ENCODE peak calls at places on chromosome 13, in seven cellular contexts. L is IMR-90, G is neuronal stem cell, B is mesendoderm, K is H9, U is H1, I is trophoblast cell. O is an unnamed sample.

GRCh38 chr13:46367622-46368327 is 19.3 kb downstream of the RUBCNL start:
- DNase-seq in U (no peak), B (no peak), K (no peak), I (no peak), G (no peak), L (peak; percentile 45), O (peak; percentile 39)

GRCh38 chr13:97231832-97232201 is 9.7 kb downstream of the MBNL2 start:
- DNase-seq in K (no peak), B (no peak), G (no peak), I (no peak), U (no peak), L (peak; percentile 81), O (no peak)

GRCh38 chr13:111486801-111487200 is 166.4 kb downstream of the TEX29 start:
- DNase-seq in B (no peak), L (no peak), U (no peak), K (no peak), I (no peak), G (no peak), O (no peak)

GRCh38 chr13:99258946-99259345 is 767 bp upstream of the GPR18 start:
- DNase-seq in B (no peak), K (no peak), U (no peak), L (no peak), I (no peak), G (no peak), O (no peak)

GRCh38 chr13:95185851-95186250 is 115.4 kb downstream of the ABCC4 start:
- DNase-seq in I (no peak), U (no peak), G (no peak), K (no peak), B (peak; percentile 11), L (no peak), O (no peak)

GRCh38 chr13:27775943-27776342 is 16.3 kb upstream of the GSX1 start:
- DNase-seq in G (no peak), L (no peak), B (no peak), U (no peak), K (peak; percentile 45), I (no peak), O (no peak)

GRCh38 chr13:112247471-112248405 is 128.4 kb upstream of the SPACA7 start:
- DNase-seq in I (no peak), B (no peak), G (no peak), U (peak; percentile 40), K (no peak), L (no peak), O (no peak)

GRCh38 chr13:27712421-27712820 is 79.9 kb upstream of the GSX1 start:
- DNase-seq in K (no peak), I (no peak), G (no peak), B (no peak), U (no peak), L (no peak), O (peak; percentile 21)

GRCh38 chr13:76331948-76332712 is 554.1 kb downstream of the KCTD12 start:
- DNase-seq in K (no peak), U (no peak), L (peak; percentile 56), G (no peak), B (no peak), I (no peak), O (peak; percentile 44)

GRCh38 chr13:113625965-113626661 is 31.9 kb downstream of the ATP4B start:
- DNase-seq in I (no peak), K (no peak), U (no peak), L (peak; percentile 50), G (no peak), B (peak; percentile 7), O (peak; percentile 40)

GRCh38 chr13:92967923-92968322 is 258.7 kb upstream of the GPC6 start:
- DNase-seq in I (no peak), U (no peak), B (peak; percentile 8), G (no peak), L (peak; percentile 16), K (no peak), O (no peak)

GRCh38 chr13:97108535-97108910 is 113.6 kb upstream of the MBNL2 start:
- DNase-seq in K (no peak), B (no peak), L (peak; percentile 49), U (no peak), G (no peak), I (no peak), O (no peak)

GRCh38 chr13:50914848-50915247 is 5.3 kb downstream of the RNASEH2B start:
- DNase-seq in B (no peak), L (peak; percentile 52), U (no peak), G (no peak), K (no peak), I (no peak), O (peak; percentile 76)

GRCh38 chr13:113584205-113584869 is at the start of gene TFDP1:
- DNase-seq in B (peak; percentile 95), L (peak; percentile 79), G (peak; percentile 84), K (peak; percentile 77), I (peak; percentile 47), U (peak; percentile 90), O (peak; percentile 80)

GRCh38 chr13:113882266-113882627 is 18.4 kb upstream of the GAS6 start:
- DNase-seq in G (no peak), K (no peak), L (no peak), B (no peak), I (no peak), U (no peak), O (no peak)

GRCh38 chr13:95689582-95689926 is 12.6 kb downstream of the DNAJC3 start:
- DNase-seq in U (no peak), G (no peak), K (no peak), L (no peak), B (no peak), I (no peak), O (no peak)

GRCh38 chr13:46893221-46893620 is 3.6 kb downstream of the HTR2A start:
- DNase-seq in B (no peak), L (no peak), G (no peak), K (no peak), I (no peak), U (no peak), O (no peak)

DNA sequence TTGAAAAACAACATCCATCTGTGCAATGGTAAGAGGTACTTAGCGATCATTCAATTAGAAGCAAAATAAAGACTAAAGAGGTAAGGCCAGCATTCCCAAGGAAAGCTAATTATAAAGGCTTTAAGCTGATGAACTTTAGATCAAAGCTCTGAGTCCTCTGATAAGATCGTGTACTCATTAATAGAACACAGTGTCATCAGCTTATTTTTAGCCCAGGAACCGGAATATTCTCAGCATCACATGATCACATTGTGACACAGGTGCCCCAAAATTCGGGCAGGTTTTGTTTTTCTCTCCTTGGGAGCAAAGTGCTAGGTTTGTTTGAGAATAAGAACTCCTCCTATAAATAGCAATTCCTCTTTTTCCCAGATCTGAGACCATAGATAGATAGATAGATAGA is 242.9 kb downstream of the COL4A1 start:
- DNase-seq in L (no peak), G (no peak), U (no peak), B (no peak), I (no peak), K (no peak), O (no peak)
- H3K18ac ChIP-seq in L (no peak overlapping the region), G (no peak overlapping the region), U (no peak overlapping the region), B (no peak overlapping the region), I (no peak overlapping the region), K (no peak overlapping the region), O (no peak overlapping the region)

DNA sequence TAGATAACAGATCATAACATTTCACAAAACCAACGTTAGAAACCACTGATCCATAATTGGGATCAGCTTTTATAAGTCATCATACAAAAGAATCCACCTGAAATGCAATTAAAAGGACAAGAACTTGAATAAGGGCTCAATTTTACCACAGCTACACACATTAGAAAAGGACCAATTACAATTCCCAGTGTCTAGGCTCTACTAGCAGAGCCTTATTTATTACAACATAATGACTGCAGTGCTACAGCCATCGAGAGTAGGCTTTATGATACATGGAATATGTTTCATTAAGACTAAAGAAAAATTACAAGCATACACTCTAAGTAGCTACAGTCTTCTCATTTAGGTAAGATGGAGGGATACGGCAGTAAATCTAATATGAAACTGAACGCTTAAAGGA is 2.9 kb downstream of the RBM26 start:
- DNase-seq in I (no peak), L (no peak), B (no peak), K (no peak), G (no peak), U (no peak), O (no peak)
- H3K27ac ChIP-seq in I (no peak overlapping the region), L (no peak overlapping the region), B (no peak overlapping the region), K (no peak overlapping the region), G (no peak overlapping the region), U (no peak overlapping the region), O (no peak overlapping the region)

DNA sequence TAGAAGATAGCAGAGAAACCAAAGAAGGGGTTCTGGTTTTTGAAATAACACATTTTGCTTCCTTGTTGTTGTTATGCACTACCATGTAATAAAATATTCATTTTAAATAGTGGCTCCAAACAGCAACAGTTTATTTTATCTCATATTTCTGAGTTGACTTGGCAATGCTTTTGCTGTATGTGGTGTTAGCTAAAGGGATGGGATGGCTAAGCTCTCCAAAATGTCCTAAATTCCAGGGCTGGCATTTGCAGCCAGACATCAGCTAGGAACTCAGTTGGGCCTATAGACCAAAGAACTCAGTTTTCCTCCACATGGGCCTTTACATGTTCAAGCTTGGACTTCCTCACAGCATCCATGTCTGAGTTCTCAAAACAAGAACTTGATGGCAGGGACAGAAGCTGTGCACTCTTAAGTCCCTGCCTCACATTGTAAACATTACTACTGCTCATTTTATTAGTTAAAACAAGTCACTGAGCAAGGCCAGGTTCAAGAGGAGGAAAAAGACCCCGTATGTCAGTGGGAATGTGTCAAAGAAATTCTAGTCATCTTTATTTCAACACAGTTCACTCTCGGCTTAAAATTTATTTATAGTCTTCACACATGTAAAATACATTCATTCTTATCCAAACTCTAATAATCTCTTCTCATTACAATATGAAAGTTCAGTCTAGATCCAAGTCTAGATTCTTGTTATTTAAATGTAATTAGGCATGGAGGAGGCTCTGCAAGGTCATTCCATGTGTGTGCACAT is 819.3 kb upstream of the PCDH20 start:
- DNase-seq in K (no peak), L (no peak), I (no peak), B (no peak), G (no peak), U (no peak), O (no peak)
- H3K18ac ChIP-seq in K (no peak overlapping the region), L (no peak overlapping the region), I (no peak overlapping the region), B (no peak overlapping the region), G (no peak overlapping the region), U (no peak overlapping the region), O (no peak overlapping the region)

DNA sequence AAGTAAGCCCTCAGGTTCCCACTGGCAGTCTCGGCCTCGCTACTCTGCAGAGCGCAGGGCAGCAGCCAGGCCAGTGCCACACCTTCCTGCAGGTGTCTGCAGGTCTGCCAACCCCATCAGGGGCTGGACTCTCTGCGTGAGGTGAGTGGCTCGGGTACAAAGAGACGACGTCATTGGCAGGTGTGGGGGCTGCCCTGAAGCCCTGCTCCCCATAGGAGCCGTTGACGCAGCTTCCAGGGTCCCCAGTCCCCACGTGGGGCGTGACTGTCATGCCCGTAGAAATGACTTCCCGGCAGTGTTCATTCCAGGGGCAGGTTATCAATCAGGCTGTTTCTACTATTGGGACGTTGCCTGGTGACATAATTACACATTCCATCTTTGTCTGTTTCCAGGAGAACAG is 15.3 kb upstream of the GJB6 start:
- DNase-seq in I (no peak), G (no peak), B (no peak), U (no peak), K (no peak), L (no peak), O (no peak)
- H3K27ac ChIP-seq in I (no peak overlapping the region), G (no peak overlapping the region), B (no peak overlapping the region), U (no peak overlapping the region), K (no peak overlapping the region), L (no peak overlapping the region), O (no peak overlapping the region)

DNA sequence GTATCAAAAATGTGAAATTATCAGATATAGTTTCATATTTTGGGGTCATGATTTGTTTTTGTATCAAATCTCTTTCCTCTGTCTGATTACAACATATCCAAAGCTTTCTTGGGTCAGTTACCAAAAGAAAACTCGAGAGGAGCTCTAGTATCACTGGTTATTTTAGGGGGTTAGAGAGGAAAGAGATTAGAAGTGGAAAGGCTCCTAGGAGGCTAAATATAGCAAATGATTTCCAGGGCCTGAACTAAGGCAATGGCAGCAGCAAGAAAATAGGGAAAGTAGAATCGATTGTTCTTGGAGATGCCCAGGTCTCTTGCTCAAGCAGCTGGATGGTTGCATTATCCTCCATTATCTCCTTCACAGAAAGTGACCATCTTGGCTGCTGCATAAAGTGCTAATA is 72.9 kb downstream of the NHLRC3 start:
- DNase-seq in I (no peak), B (no peak), L (no peak), K (no peak), U (no peak), G (no peak), O (no peak)
- H3K18ac ChIP-seq in I (no peak overlapping the region), B (no peak overlapping the region), L (no peak overlapping the region), K (no peak overlapping the region), U (no peak overlapping the region), G (no peak overlapping the region), O (no peak overlapping the region)